ENCODE peak calls at places on chromosomes 4 and X, in four cellular contexts. N is ACHN, V is ecto neural progenitor cell, A is AG10803. I is an unnamed sample.

GRCh38 chr4:138367942-138368341 is 125.8 kb upstream of the SLC7A11 start:
- DNase-seq in A (no peak), V (no peak), N (no peak), I (no peak)

GRCh38 chrX:65900850-65901844 is 138.7 kb downstream of the VSIG4 start:
- DNase-seq in N (no peak), A (no peak), V (no peak), I (no peak)

GRCh38 chr4:82900016-82900334 is 560 bp upstream of the THAP9 start:
- DNase-seq in N (peak), A (no peak), V (no peak), I (no peak)

GRCh38 chrX:92213781-92214180 is 434.6 kb downstream of the PCDH11X start:
- DNase-seq in N (no peak), V (no peak), A (no peak), I (no peak)

GRCh38 chrX:2710041-2710471 is 19.0 kb downstream of the CD99 start:
- DNase-seq in N (peak), A (peak), V (no peak), I (peak)

GRCh38 chr4:155807021-155807420 is 48.2 kb downstream of the GUCY1B1 start:
- DNase-seq in V (no peak), A (peak), N (no peak), I (no peak)

GRCh38 chr4:70280567-70280966 is 38.2 kb downstream of the CSN3 start:
- DNase-seq in N (no peak), A (no peak), V (no peak), I (no peak)

GRCh38 chrX:44020693-44021092 is 47.5 kb upstream of the NDP start:
- DNase-seq in N (no peak), V (no peak), A (no peak), I (no peak)

GRCh38 chr4:1752284-1753041 is 31.1 kb downstream of the TACC3 start:
- DNase-seq in N (no peak), A (no peak), V (no peak), I (no peak)

GRCh38 chrX:149877157-149877556 is 3.8 kb upstream of the MAGEA8 start:
- DNase-seq in V (no peak), N (no peak), A (no peak), I (no peak)

GRCh38 chr4:56375458-56375857 is 11.8 kb downstream of the AASDH start:
- DNase-seq in A (no peak), N (no peak), V (no peak), I (no peak)

GRCh38 chr4:47641755-47642154 is 156.7 kb downstream of the ATP10D start:
- DNase-seq in V (no peak), A (peak), N (no peak), I (no peak)

GRCh38 chrX:47209508-47210238 is 8.8 kb upstream of the CDK16 start:
- DNase-seq in N (no peak), V (no peak), A (no peak), I (no peak)

GRCh38 chr4:11626046-11626445 is 197.4 kb upstream of the HS3ST1 start:
- DNase-seq in N (no peak), A (no peak), V (no peak), I (no peak)

GRCh38 chrX:58025979-58026378 is 115.7 kb upstream of the ZXDA start:
- DNase-seq in A (peak), N (peak), V (no peak), I (peak)

GRCh38 chrX:141945415-141945814 is 41.7 kb downstream of the MAGEC1 start:
- DNase-seq in N (no peak), A (no peak), V (no peak), I (no peak)

GRCh38 chrX:8684201-8684600 is 47.7 kb downstream of the ANOS1 start:
- DNase-seq in A (no peak), V (no peak), N (no peak), I (no peak)

GRCh38 chr4:173095022-173095421 is 73.6 kb upstream of the GALNT7 start:
- DNase-seq in A (no peak), N (no peak), V (no peak), I (no peak)

GRCh38 chr4:15164571-15164970 is 162.3 kb downstream of the CPEB2 start:
- DNase-seq in V (no peak), N (no peak), A (peak), I (no peak)

GRCh38 chr4:3523146-3523627 is 9.0 kb downstream of the LRPAP1 start:
- DNase-seq in V (no peak), A (no peak), N (no peak), I (no peak)

GRCh38 chr4:57187241-57187640 is 77.1 kb upstream of the IGFBP7 start:
- DNase-seq in N (no peak), A (peak), V (no peak), I (no peak)

GRCh38 chrX:112043997-112044396 is 38.6 kb downstream of the TRPC5 start:
- DNase-seq in V (no peak), N (peak), A (no peak), I (peak)

GRCh38 chr4:152780267-152780811 is 585 bp downstream of the ARFIP1 start:
- DNase-seq in N (peak), V (no peak), A (peak), I (peak)